ENCODE peak calls at places on chromosomes 11 and 22, in seven cellular contexts. J is MCF 10A; S is Caco-2; Q is epithelial cell of esophagus; R is coronary artery; U is CD4-positive, alpha-beta T cell; E is kidney. I is an unnamed sample.

GRCh38 chr11:78044706-78045105 is 19.0 kb upstream of the THRSP start:
- DNase-seq in E (no peak), R (no peak), U (no peak), Q (no peak), S (no peak), J (no peak), I (no peak)

GRCh38 chr11:57868491-57868890 is 106.9 kb downstream of the CTNND1 start:
- DNase-seq in U (no peak), E (no peak), R (no peak), Q (no peak), S (no peak), J (no peak), I (no peak)

GRCh38 chr11:47992959-47993820 is 12.8 kb downstream of the PTPRJ start:
- DNase-seq in U (no peak), J (peak), Q (no peak), E (peak), R (no peak), S (no peak), I (no peak)

GRCh38 chr11:32374261-32374711 is 61.1 kb downstream of the WT1 start:
- DNase-seq in J (peak), U (no peak), Q (peak), R (no peak), S (peak), E (no peak), I (no peak)

GRCh38 chr11:61370349-61371005 is 8.3 kb downstream of the TMEM138 start:
- DNase-seq in U (no peak), Q (no peak), R (no peak), E (no peak), S (no peak), J (no peak), I (no peak)

GRCh38 chr11:2435288-2436012 is 8.9 kb downstream of the TRPM5 start:
- DNase-seq in R (no peak), Q (no peak), J (no peak), S (no peak), E (peak), U (no peak), I (no peak)

GRCh38 chr11:75969626-75970308 is 154.8 kb downstream of the UVRAG start:
- DNase-seq in U (no peak), J (no peak), R (no peak), S (no peak), E (no peak), Q (peak), I (no peak)

GRCh38 chr22:48950151-48950915 is 877.3 kb downstream of the BRD1 start:
- DNase-seq in E (no peak), U (no peak), Q (no peak), J (no peak), R (peak), S (no peak), I (no peak)

GRCh38 chr22:23178512-23179254 is 1.6 kb upstream of the BCR start:
- DNase-seq in S (peak), E (peak), U (peak), R (no peak), J (peak), Q (peak), I (peak)

GRCh38 chr11:66969584-66970205 is 5.4 kb upstream of the C11orf86 start:
- DNase-seq in R (no peak), S (no peak), Q (no peak), U (no peak), E (no peak), J (peak), I (no peak)

GRCh38 chr11:12812849-12813248 is 138.6 kb downstream of the TEAD1 start:
- DNase-seq in R (no peak), Q (no peak), J (no peak), E (no peak), U (no peak), S (no peak), I (no peak)

GRCh38 chr11:73530109-73530508 is 67.8 kb downstream of the FAM168A start:
- DNase-seq in Q (peak), J (peak), S (peak), E (no peak), U (no peak), R (no peak), I (no peak)
- TF ChIP-seq CTCF in Q (peak), J (peak), S (peak), E (no peak), U (no peak), R (no peak), I (peak)

DNA sequence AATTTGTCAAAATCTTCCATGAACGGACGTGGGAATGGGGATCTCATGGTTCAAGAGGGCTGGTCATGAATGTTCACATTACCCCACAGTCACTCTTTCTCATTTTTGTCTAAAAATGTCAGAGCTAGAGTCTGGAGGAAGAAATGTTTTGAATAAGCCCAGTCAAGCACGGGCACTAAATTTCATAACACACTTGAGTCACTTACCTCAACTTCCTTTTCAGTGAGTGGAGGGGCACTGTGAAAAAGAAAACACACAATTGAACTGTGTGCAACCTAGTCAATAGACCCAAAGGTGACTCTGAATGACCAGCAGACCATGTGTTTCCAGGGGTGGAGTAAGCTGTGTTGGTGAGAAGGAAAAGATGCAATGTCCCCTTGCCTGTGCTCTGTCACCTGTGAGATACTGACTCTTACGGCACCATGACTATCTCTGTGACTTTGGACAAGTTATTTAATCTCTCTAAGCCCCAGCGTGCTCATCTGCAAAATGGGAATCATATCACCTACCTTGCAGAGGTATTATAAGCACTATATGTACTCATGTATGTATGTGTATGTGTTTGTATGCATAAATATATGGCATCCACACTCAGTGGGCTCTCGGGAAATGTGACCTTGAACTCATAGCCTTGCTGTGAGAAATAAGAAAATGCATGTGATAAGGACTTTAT is 38.2 kb upstream of the LYVE1 start:
- DNase-seq in J (peak), U (no peak), S (no peak), Q (peak), E (no peak), R (no peak), I (no peak)
- TF ChIP-seq CTCF in J (no peak), U (no peak), S (no peak), Q (no peak), E (no peak), R (no peak), I (no peak)

GRCh38 chr11:4994551-4994950 is at the start of gene OR51L1:
- DNase-seq in U (no peak), E (no peak), R (no peak), Q (no peak), S (no peak), J (no peak), I (no peak)

GRCh38 chr11:4991066-4991465 is 3.6 kb upstream of the OR51L1 start:
- DNase-seq in J (peak), R (no peak), E (no peak), S (no peak), U (no peak), Q (no peak), I (no peak)
- TF ChIP-seq CTCF in J (no peak), R (no peak), E (peak), S (peak), U (no peak), Q (no peak), I (peak)

DNA sequence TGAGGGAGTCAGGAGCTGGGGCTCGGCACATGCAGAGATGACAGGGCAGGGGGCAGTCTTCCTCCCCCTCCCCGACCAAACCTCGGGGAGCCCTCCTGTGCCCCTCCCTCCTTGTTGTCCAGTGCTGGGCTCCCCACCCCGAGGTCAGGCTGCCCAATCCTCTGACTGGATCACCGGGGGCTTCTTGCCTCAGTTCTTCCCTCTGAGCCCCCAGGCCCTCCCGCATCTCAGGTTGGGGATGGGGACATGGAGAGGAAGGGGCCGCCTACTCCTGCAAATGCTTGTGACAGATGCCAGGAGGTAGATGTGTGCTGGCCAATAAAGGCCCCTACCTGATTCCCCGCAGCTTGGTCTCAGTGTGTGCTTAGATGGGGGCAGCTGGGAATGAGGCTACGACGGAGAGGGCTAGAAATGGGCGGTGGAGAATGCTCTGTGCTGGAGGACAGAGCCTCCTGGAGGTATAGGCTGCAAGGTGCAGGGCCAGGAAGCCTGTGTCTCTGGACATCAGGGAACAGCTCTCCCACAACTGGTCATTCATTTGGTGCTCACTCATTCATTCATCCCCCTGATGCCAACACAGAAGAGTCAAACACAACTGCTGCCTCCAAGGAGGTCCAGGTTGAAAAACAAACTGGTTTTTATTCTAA is 8.4 kb downstream of the RHBDD3 start:
- DNase-seq in S (peak), Q (no peak), R (no peak), J (no peak), U (no peak), E (no peak), I (no peak)
- TF ChIP-seq CTCF in S (peak), Q (peak), R (no peak), J (no peak), U (no peak), E (no peak), I (no peak)

GRCh38 chr11:64765291-64765803 is 5.6 kb upstream of the PYGM start:
- DNase-seq in R (no peak), J (no peak), Q (no peak), E (peak), U (no peak), S (peak), I (no peak)
- TF ChIP-seq CTCF in R (no peak), J (no peak), Q (peak), E (no peak), U (peak), S (peak), I (no peak)

I was measured in D721Med.